ENCODE peak calls at places on chromosomes 3 and 15, in four cellular contexts. F, Z, C and I are unnamed samples.

GRCh38 chr3:197201840-197202452 is 96.5 kb downstream of the DLG1 start:
- DNase-seq in Z (no peak), C (no peak), F (no peak), I (no peak)

GRCh38 chr3:119305271-119305670 is 11.1 kb downstream of the ARHGAP31 start:
- DNase-seq in F (no peak), Z (no peak), C (no peak), I (no peak)

GRCh38 chr3:190105876-190106275 is 14.8 kb downstream of the P3H2 start:
- DNase-seq in C (no peak), F (no peak), Z (no peak), I (no peak)

GRCh38 chr3:71495708-71496472 is 87.6 kb downstream of the FOXP1 start:
- DNase-seq in C (no peak), F (no peak), Z (no peak), I (no peak)

GRCh38 chr3:141407043-141407442 is 38.7 kb downstream of the ZBTB38 start:
- DNase-seq in C (no peak), Z (no peak), F (no peak), I (no peak)

GRCh38 chr15:65032823-65033537 is 3.5 kb upstream of the MTFMT start:
- DNase-seq in C (no peak), Z (peak), F (peak), I (peak)

GRCh38 chr15:85754993-85755392 is 39.7 kb downstream of the KLHL25 start:
- DNase-seq in F (no peak), Z (peak), C (no peak), I (no peak)

GRCh38 chr3:15011174-15011573 is 53.9 kb downstream of the MRPS25 start:
- DNase-seq in C (no peak), Z (no peak), F (no peak), I (no peak)

GRCh38 chr3:143901105-143901504 is 52.8 kb upstream of the SLC9A9 start:
- DNase-seq in Z (no peak), C (no peak), F (no peak), I (no peak)

GRCh38 chr3:12175844-12176453 is 17.2 kb upstream of the TIMP4 start:
- DNase-seq in F (peak), C (no peak), Z (peak), I (peak)

GRCh38 chr3:70094197-70094596 is 94.7 kb downstream of the SAMMSON start:
- DNase-seq in Z (no peak), F (no peak), C (no peak), I (no peak)

GRCh38 chr3:32296251-32297204 is 58.0 kb downstream of the CMTM8 start:
- DNase-seq in F (peak), Z (peak), C (peak), I (peak)

GRCh38 chr15:97082835-97083234 is 752.3 kb downstream of the NR2F2 start:
- DNase-seq in Z (no peak), C (no peak), F (no peak), I (no peak)

GRCh38 chr15:56739474-56739873 is 6.2 kb upstream of the ZNF280D start:
- DNase-seq in C (no peak), Z (no peak), F (no peak), I (no peak)
- TF ChIP-seq CTCF in C (no peak), Z (no peak), F (no peak), I (no peak)

DNA sequence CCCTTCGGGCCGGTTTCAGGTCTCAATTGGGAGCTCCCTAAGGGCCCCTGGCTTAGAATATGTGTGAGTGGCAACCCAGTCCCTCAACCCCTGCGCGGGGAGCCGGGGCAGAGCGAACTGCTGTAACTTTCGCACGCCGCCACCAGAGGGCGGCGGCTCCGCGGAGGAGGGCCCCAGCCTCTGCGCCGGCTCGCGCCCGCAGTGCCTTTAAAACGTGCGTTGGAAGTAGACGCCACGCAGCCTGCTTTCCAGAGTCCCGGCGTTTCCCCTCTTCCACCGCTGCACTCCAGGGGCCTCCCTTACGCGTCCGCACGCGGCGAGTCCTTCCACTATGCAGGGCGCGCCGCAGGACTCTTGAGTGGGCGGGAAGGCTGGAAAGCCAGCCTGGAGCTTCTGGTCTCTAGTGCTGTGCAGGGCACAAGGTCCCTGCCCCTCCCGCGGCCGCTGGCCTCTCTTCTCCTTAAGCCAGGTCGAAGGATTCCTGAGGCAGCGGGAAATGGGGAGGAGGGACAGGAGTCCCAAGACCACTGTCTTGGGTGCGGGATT is 23.7 kb upstream of the RNU6-1 start:
- DNase-seq in F (peak), Z (peak), C (no peak), I (peak)
- TF ChIP-seq CTCF in F (peak), Z (peak), C (peak), I (peak)

GRCh38 chr15:52680041-52680391 is 828 bp upstream of the ATOSA start:
- DNase-seq in F (no peak), C (no peak), Z (no peak), I (no peak)
- TF ChIP-seq CTCF in F (no peak), C (no peak), Z (no peak), I (no peak)

GRCh38 chr3:62436785-62437184 is 63.4 kb upstream of the FEZF2 start:
- DNase-seq in F (no peak), C (peak), Z (no peak), I (no peak)
- TF ChIP-seq CTCF in F (no peak), C (no peak), Z (no peak), I (no peak)

DNA sequence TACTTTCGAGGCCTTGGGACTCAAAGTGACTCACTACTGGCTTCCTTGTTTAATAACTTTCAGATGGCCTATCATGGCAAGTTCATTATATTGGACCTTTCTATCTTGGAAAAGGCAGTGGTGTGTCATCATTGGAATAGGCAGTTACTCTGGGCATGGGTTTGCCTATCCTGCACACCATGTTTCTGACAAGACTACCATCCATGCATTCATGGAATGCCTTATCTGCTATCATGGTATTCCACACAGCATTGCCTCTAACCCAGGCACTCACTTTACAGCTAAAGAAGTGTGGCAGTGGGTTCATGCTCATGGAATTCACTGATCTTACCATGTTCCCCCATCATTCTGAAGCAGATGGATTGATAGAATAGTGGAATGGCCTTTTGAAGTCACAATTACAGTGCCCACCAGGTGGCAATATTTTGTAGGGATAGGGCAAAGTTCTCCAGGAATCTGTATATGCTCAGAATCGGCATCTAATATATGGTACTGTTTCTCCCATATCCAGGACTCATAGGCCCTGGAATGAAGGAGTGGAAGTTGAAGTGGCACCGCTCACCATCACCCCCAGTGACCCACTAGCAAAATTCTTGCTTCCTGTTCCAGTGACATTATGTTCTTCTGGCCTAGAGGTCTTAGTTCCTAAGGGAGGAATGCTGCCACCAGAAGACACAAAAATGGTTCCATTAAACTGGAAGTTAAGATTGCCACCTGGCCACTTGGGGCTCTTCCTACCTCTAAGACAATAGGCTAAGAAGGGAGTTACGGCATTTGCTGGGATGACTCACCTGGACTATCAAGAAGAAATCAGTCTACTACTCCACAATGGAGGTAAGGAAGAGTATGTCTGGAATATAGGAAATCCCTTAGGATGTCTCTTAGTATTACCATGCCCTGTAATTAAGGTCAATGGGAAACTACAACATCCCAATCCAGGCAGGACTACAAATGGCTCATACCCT is 1161.4 kb downstream of the SI start:
- DNase-seq in F (no peak), Z (no peak), C (no peak), I (peak)
- TF ChIP-seq CTCF in F (peak), Z (no peak), C (no peak), I (peak)

GRCh38 chr15:29018406-29018805 is 132.6 kb downstream of the APBA2 start:
- DNase-seq in C (no peak), Z (no peak), F (no peak), I (no peak)
- TF ChIP-seq CTCF in C (no peak), Z (no peak), F (no peak), I (peak)